ENCODE peak calls at places on chromosomes 2 and 18, in four cellular contexts. Q is A549, W is WTC11, K is K562. Y is an unnamed sample.

GRCh38 chr2:187504312-187504921 is 49.8 kb downstream of the TFPI start:
- DNase-seq in Q (no peak), W (no peak), K (no peak), Y (no peak)

GRCh38 chr2:127829845-127830246 is 18.9 kb upstream of the WDR33 start:
- DNase-seq in Q (no peak), W (peak; percentile 30), K (peak; percentile 42), Y (no peak)

GRCh38 chr18:38909972-38910371 is 1344.4 kb upstream of the CELF4 start:
- DNase-seq in Q (no peak), W (no peak), K (no peak), Y (no peak)

GRCh38 chr2:12325806-12326205 is 390.9 kb upstream of the TRIB2 start:
- DNase-seq in Q (no peak), W (no peak), K (no peak), Y (no peak)

GRCh38 chr2:236664131-236664530 is 94.5 kb downstream of the ACKR3 start:
- DNase-seq in Q (no peak), W (no peak), K (no peak), Y (no peak)

GRCh38 chr2:26054598-26055348 is 20.9 kb downstream of the RAB10 start:
- DNase-seq in Q (no peak), W (no peak), K (no peak), Y (no peak)

GRCh38 chr18:24488824-24489493 is 28.5 kb downstream of the HRH4 start:
- DNase-seq in Q (peak; percentile 18), W (no peak), K (peak; percentile 61), Y (peak; percentile 13)

GRCh38 chr2:27520316-27520715 is 23.7 kb downstream of the GCKR start:
- DNase-seq in Q (no peak), W (no peak), K (no peak), Y (no peak)

GRCh38 chr2:171347158-171347557 is 86.6 kb downstream of the METTL8 start:
- DNase-seq in Q (no peak), W (no peak), K (no peak), Y (no peak)

GRCh38 chr2:75044291-75044690 is 85.8 kb downstream of the POLE4 start:
- DNase-seq in Q (no peak), W (no peak), K (no peak), Y (no peak)

GRCh38 chr2:200310545-200310971 is 4.1 kb downstream of the SPATS2L start:
- DNase-seq in Q (no peak), W (no peak), K (no peak), Y (no peak)

GRCh38 chr2:149492923-149493322 is 94.7 kb downstream of the MMADHC start:
- DNase-seq in Q (no peak), W (no peak), K (no peak), Y (no peak)

GRCh38 chr2:238255146-238255545 is 15.3 kb upstream of the HES6 start:
- DNase-seq in Q (no peak), W (no peak), K (no peak), Y (no peak)

GRCh38 chr18:28711096-28711495 is 534.2 kb upstream of the CDH2 start:
- DNase-seq in Q (no peak), W (no peak), K (no peak), Y (no peak)

GRCh38 chr2:182366625-182367024 is 60.2 kb downstream of the PDE1A start:
- DNase-seq in Q (peak; percentile 88), W (no peak), K (no peak), Y (no peak)

GRCh38 chr18:9000736-9001135 is 101.8 kb upstream of the NDUFV2 start:
- DNase-seq in Q (no peak), W (no peak), K (no peak), Y (no peak)

GRCh38 chr2:144086965-144087364 is 433.0 kb downstream of the ZEB2 start:
- DNase-seq in Q (no peak), W (no peak), K (no peak), Y (no peak)
- TF ChIP-seq HMGXB4 in Q (no peak), W (no peak), K (no peak), Y (no peak)

DNA sequence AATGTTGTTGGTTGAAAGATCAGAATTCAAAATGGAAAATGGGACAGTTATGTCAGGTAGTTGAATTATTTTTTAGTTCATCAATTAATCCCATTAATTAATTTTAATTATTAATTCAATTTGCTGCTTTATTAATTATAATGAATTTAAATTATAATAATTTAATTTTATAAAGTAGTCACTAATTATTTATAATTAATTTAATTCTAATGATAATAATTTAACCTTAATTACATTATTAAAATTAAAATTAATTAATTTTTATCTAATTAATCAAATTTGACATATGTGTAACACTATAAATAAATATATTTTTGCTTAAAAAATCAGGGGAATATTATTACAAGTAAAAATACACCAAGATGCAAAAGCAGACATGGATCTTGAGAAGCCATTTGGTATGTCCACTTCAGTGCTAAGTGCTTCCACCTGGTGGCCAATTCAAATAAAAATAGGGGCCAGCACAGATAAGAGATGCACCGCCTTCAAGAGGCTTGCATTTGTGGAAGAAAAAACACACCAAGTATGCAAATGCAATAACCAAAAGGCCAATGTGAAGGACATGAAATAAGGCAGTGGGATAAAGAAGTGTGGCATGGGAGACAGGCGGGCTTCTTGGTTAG is 73.2 kb downstream of the MBP start:
- DNase-seq in Q (peak; percentile 80), W (peak; percentile 52), K (peak; percentile 52), Y (peak; percentile 65)
- TF ChIP-seq HMGXB4 in Q (no peak), W (no peak), K (no peak), Y (no peak)

DNA sequence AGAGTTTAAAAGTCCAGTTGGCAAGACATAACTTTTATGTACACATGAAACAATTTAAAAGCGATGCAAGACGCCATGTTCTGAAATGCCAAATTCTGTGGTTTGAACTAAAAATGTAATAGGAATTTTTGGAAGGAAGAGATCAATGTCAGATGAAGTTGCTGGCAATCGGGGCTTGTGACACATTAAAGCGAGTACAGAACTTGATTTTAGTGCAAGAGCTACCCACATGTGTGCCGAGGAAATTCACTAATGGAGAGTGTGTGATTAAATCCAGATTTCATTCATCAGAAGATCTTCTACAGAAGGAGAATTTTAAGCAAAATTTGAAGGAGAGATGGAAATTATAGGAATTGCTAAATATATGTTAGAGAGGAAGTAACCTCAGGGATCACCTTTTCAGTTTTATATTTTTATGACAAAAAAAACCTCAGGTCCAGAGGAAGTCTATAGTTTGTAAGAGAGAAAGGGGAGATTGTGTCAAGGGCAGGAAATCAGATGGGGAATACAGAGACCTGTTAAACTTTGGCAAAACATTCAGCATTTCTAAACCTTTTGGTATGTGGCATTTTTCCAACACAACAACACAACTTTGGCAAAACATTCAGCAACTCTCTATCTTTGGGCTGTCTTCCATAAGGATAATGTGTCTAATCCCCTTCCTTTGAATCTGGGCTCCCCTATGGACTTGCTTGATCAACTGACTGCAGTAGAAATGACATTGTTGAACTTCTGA is 220.4 kb upstream of the CCDC68 start:
- DNase-seq in Q (no peak), W (no peak), K (no peak), Y (no peak)
- TF ChIP-seq HMGXB4 in Q (no peak), W (no peak), K (no peak), Y (no peak)

DNA sequence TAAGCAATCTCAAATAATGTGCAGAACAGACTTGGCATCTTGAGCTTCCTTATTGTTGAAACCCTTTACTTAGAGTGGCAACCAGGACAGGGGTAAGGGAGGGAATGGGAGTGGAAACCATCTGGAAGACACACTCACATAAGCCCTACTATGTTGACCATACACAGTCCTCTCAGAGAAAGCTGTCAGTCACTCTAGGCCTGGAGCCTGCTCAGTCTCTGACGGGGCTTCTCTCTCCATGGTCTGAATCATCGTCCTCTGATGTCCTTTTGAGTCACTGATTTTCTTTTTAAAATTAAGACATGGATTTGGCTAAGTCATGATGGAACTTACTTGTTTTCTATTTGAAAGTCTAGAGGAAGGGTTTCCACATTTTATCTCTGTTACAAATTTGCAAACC is 74.0 kb downstream of the MYO1B start:
- DNase-seq in Q (peak; percentile 24), W (no peak), K (no peak), Y (no peak)
- TF ChIP-seq HMGXB4 in Q (no peak), W (no peak), K (no peak), Y (no peak)

GRCh38 chr2:161120775-161121174 is 39.5 kb upstream of the TANK start:
- DNase-seq in Q (no peak), W (no peak), K (no peak), Y (no peak)

GRCh38 chr2:161117506-161117905 is 42.7 kb upstream of the TANK start:
- DNase-seq in Q (no peak), W (no peak), K (no peak), Y (no peak)

GRCh38 chr2:161116463-161116960 is 43.7 kb upstream of the TANK start:
- DNase-seq in Q (no peak), W (no peak), K (no peak), Y (no peak)

GRCh38 chr2:161119483-161119882 is 40.7 kb upstream of the TANK start:
- DNase-seq in Q (no peak), W (no peak), K (no peak), Y (no peak)

DNA sequence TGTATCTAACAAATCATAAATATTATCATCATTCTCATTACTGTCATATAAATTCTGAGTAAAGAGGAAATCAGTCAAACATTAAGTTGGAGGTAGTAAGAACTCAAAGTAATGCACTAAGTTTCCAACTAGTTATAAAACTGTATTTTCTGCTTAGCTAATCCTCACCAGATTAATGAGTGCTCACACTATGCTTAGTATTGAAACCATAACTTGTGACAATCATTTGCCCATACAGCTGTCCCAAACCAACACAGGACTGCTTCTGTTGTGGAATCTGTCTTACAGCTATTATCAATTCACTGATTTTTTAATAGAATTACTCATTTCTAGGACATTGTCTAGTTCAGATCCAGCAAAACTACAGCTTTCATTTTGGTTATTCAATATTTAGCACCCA is 41.5 kb upstream of the TANK start:
- DNase-seq in Q (no peak), W (no peak), K (no peak), Y (no peak)
- TF ChIP-seq HMGXB4 in Q (no peak), W (no peak), K (no peak), Y (no peak)

GRCh38 chr2:120711694-120712093 is 24.0 kb upstream of the GLI2 start:
- DNase-seq in Q (no peak), W (no peak), K (no peak), Y (no peak)
- TF ChIP-seq HMGXB4 in Q (no peak), W (no peak), K (no peak), Y (no peak)